ENCODE peak calls at places on chromosomes 6 and 20, in five cellular contexts. U is GM12878, D is K562, Z is spleen, S is NB4. J is an unnamed sample.

GRCh38 chr6:167576798-167577528 is 249.7 kb upstream of the AFDN start:
- DNase-seq in U (no peak), D (no peak), Z (no peak), S (no peak), J (no peak)

GRCh38 chr6:170358496-170358895 is 51.9 kb downstream of the FAM120B start:
- DNase-seq in U (no peak), D (no peak), Z (no peak), S (no peak), J (no peak)

GRCh38 chr6:15523679-15524630 is 138.9 kb downstream of the DTNBP1 start:
- DNase-seq in U (no peak), D (no peak), Z (no peak), S (no peak), J (no peak)

GRCh38 chr6:10417681-10418104 is 2.8 kb upstream of the TFAP2A start:
- DNase-seq in U (no peak), D (no peak), Z (no peak), S (peak; percentile 44), J (no peak)

GRCh38 chr6:109834595-109835437 is 143.3 kb upstream of the GPR6 start:
- DNase-seq in U (no peak), D (no peak), Z (no peak), S (no peak), J (no peak)

GRCh38 chr6:150491131-150491795 is 108.4 kb upstream of the PLEKHG1 start:
- DNase-seq in U (peak; percentile 24), D (no peak), Z (no peak), S (no peak), J (no peak)

GRCh38 chr20:45345104-45345936 is 2.9 kb downstream of the SDC4 start:
- DNase-seq in U (no peak), D (no peak), Z (no peak), S (no peak), J (peak; percentile 14)

GRCh38 chr6:31744422-31744821 is 4.6 kb downstream of the MSH5 start:
- DNase-seq in U (no peak), D (no peak), Z (no peak), S (no peak), J (no peak)

GRCh38 chr6:54335871-54336270 is 27.6 kb downstream of the TINAG start:
- DNase-seq in U (no peak), D (no peak), Z (no peak), S (no peak), J (no peak)

GRCh38 chr6:89054200-89054599 is 26.4 kb upstream of the PNRC1 start:
- DNase-seq in U (no peak), D (no peak), Z (no peak), S (no peak), J (no peak)

GRCh38 chr20:62642666-62643520 is 590 bp downstream of the SLCO4A1 start:
- DNase-seq in U (no peak), D (peak; percentile 71), Z (peak; percentile 91), S (peak; percentile 68), J (peak; percentile 38)

GRCh38 chr20:59265298-59265697 is 35.1 kb upstream of the EDN3 start:
- DNase-seq in U (no peak), D (no peak), Z (no peak), S (no peak), J (no peak)

GRCh38 chr6:154521412-154521811 is 10.9 kb upstream of the CNKSR3 start:
- DNase-seq in U (no peak), D (no peak), Z (no peak), S (no peak), J (peak; percentile 9)

GRCh38 chr6:141326426-141326825 is 806.3 kb upstream of the GJE1 start:
- DNase-seq in U (no peak), D (no peak), Z (no peak), S (peak; percentile 44), J (peak; percentile 66)

GRCh38 chr20:48286571-48287551 is 501.6 kb upstream of the SULF2 start:
- DNase-seq in U (no peak), D (no peak), Z (no peak), S (no peak), J (no peak)

GRCh38 chr6:39791850-39792500 is at the start of gene DAAM2:
- DNase-seq in U (no peak), D (no peak), Z (peak; percentile 80), S (no peak), J (no peak)

GRCh38 chr20:3172933-3173581 is at the start of gene LZTS3:
- DNase-seq in U (no peak), D (peak; percentile 84), Z (peak; percentile 90), S (peak; percentile 74), J (peak; percentile 81)

GRCh38 chr20:21901470-21902275 is 196.2 kb downstream of the PAX1 start:
- DNase-seq in U (no peak), D (no peak), Z (no peak), S (no peak), J (no peak)

GRCh38 chr6:88908598-88909548 is 54.5 kb downstream of the RNGTT start:
- DNase-seq in U (no peak), D (no peak), Z (no peak), S (no peak), J (no peak)

GRCh38 chr6:133623065-133623464 is 265.8 kb upstream of the TCF21 start:
- DNase-seq in U (no peak), D (no peak), Z (no peak), S (no peak), J (no peak)

GRCh38 chr20:63126876-63127699 is 88.8 kb downstream of the YTHDF1 start:
- DNase-seq in U (no peak), D (no peak), Z (peak; percentile 54), S (no peak), J (no peak)

GRCh38 chr20:21117521-21117920 is 8.4 kb upstream of the KIZ start:
- DNase-seq in U (no peak), D (no peak), Z (no peak), S (no peak), J (no peak)

GRCh38 chr6:143457563-143458359 is 7.2 kb downstream of the PEX3 start:
- DNase-seq in U (no peak), D (no peak), Z (no peak), S (no peak), J (no peak)

GRCh38 chr6:105608711-105609374 is 206.0 kb upstream of the PREP start:
- DNase-seq in U (no peak), D (no peak), Z (no peak), S (no peak), J (no peak)
- TF ChIP-seq POLR2A in U (no peak), D (no peak), Z (no peak), S (no peak), J (no peak)

GRCh38 chr6:147203311-147204059 is 732 bp upstream of the STXBP5 start:
- DNase-seq in U (peak; percentile 9), D (peak; percentile 93), Z (peak; percentile 94), S (peak; percentile 91), J (peak; percentile 95)
- TF ChIP-seq POLR2A in U (peak; percentile 82), D (no peak), Z (no peak), S (peak; percentile 71), J (no peak)

GRCh38 chr6:135498178-135498841 is 770 bp upstream of the AHI1 start:
- DNase-seq in U (no peak), D (peak; percentile 68), Z (no peak), S (peak; percentile 69), J (peak; percentile 65)
- TF ChIP-seq POLR2A in U (no peak), D (peak; percentile 75), Z (no peak), S (no peak), J (peak; percentile 25)

DNA sequence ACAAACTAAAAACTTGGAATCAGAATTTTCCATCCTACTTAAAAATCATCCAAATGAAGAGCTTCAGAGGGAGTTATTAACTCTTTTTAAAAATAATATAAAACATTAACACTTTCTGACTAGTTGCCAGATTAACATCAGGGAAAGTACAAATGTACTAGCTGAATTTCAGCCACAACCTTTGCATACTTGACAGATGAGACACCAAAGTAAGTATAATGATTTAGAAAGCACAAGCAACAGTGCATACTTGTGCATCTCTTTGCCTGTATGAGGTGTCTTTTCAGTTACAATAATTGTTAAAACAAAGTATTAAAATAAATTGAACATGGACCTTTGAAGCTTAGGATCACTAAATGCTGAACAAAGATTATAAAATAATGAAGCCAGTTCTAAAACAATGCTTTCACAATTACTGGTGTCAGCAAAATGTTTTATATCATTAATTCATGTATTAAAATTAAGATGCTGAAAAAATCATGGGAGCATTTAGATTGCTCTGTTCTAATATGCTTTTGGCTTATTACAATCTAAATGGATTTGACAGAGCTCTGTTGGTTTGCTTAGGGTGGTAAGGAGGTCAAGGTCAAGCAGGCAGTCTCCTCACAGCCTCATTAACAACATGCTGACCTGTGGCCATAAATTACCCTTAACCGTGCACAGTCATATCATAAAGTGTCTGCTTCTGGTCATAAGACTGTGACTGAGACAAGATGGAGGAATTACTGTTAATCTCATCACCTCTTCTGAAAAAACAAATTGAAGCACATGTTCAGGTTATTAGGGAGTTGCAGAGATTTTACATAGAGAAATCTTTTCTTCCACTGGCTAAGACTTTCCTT is 15.1 kb downstream of the RNF217 start:
- DNase-seq in U (no peak), D (no peak), Z (no peak), S (no peak), J (no peak)
- TF ChIP-seq POLR2A in U (no peak), D (no peak), Z (no peak), S (no peak), J (no peak)

DNA sequence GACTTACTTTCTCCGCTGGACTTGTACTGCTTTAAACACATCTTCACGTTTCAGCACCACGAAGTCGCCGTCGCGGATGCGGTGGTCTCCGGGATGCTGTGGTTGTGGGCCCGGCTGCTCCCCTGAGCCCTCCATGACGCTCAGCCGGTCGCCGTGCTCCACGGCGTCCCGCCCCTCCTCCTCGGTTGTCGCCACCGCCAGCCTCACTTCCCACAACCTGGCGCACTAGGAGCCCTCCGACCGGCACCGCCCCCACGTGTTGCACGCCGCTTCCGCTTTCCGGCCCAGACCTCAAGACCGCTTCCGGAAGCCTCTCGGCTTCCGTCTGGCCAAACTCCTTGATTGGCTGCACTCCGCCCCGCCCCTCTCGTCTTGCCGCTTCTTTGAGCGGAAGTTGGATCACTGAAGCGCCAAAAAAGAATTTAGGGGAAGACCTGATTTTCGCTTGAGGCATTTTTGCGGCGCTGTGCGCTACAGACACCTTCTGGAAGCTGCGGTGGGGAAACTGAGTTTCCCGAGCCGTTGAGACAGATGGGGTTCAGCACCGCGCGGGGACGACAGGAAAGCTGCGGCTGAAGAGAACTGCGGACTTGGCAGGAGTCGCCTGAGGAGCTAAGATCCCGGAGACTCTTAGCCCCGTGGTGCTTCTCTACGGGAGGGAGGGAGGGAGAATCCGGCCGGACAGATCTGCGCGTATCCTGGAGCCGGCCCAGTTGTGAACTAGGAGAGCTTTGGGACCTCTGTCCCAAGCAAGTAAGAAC is at the start of the genes MCM8 and TRMT6:
- DNase-seq in U (peak; percentile 83), D (peak; percentile 85), Z (peak; percentile 99), S (peak; percentile 99), J (peak; percentile 96)
- TF ChIP-seq POLR2A in U (peak; percentile 92), D (peak; percentile 84), Z (no peak), S (peak; percentile 69), J (peak; percentile 73)